ENCODE peak calls at places on chromosomes 11 and 22, in five cellular contexts. S, E, G, V and J are unnamed samples.

GRCh38 chr11:111045408-111045806 is 200.1 kb upstream of the POU2AF2 start:
- DNase-seq in S (no peak), E (no peak), G (no peak), V (no peak), J (no peak)

GRCh38 chr11:111871693-111872161 is 346 bp upstream of the ALG9 start:
- DNase-seq in S (no peak), E (no peak), G (no peak), V (no peak), J (peak; percentile 1)

GRCh38 chr11:100929377-100929776 is 200.2 kb downstream of the PGR start:
- DNase-seq in S (no peak), E (no peak), G (no peak), V (peak; percentile 68), J (no peak)

GRCh38 chr22:21451545-21452520 is 15.4 kb upstream of the TMEM191C start:
- DNase-seq in S (peak; percentile 2), E (peak; percentile 11), G (no peak), V (no peak), J (no peak)

GRCh38 chr11:36478700-36479329 is 31.3 kb downstream of the TRAF6 start:
- DNase-seq in S (peak; percentile 33), E (no peak), G (peak; percentile 60), V (peak; percentile 27), J (peak; percentile 59)

GRCh38 chr22:49353185-49353584 is 474.5 kb downstream of the BRD1 start:
- DNase-seq in S (no peak), E (no peak), G (no peak), V (no peak), J (no peak)

GRCh38 chr11:27926981-27927481 is 180.9 kb downstream of the KIF18A start:
- DNase-seq in S (no peak), E (no peak), G (no peak), V (peak; percentile 74), J (peak; percentile 73)

GRCh38 chr11:56845121-56845732 is 96.7 kb upstream of the OR9G4 start:
- DNase-seq in S (no peak), E (no peak), G (no peak), V (no peak), J (no peak)

GRCh38 chr11:29019960-29020683 is 911.9 kb downstream of the METTL15 start:
- DNase-seq in S (peak; percentile 17), E (no peak), G (no peak), V (peak; percentile 21), J (peak; percentile 52)

GRCh38 chr11:12377824-12378593 is 638 bp downstream of the PARVA start:
- DNase-seq in S (peak; percentile 73), E (peak; percentile 86), G (no peak), V (peak; percentile 81), J (peak; percentile 90)

GRCh38 chr11:82046778-82047177 is 686.9 kb downstream of the FAM181B start:
- DNase-seq in S (no peak), E (no peak), G (no peak), V (no peak), J (peak; percentile 32)

GRCh38 chr11:90542092-90542491 is 319.2 kb upstream of the CHORDC1 start:
- DNase-seq in S (no peak), E (no peak), G (no peak), V (no peak), J (no peak)
- TF ChIP-seq CTCF in S (no peak), E (no peak), G (no peak), V (no peak), J (no peak)

GRCh38 chr11:9823439-9823838 is 159.6 kb downstream of the SWAP70 start:
- DNase-seq in S (no peak), E (no peak), G (no peak), V (no peak), J (no peak)

GRCh38 chr11:9826390-9826789 is 162.5 kb downstream of the SWAP70 start:
- DNase-seq in S (no peak), E (no peak), G (no peak), V (no peak), J (no peak)

GRCh38 chr11:9825895-9826294 is 162.0 kb downstream of the SWAP70 start:
- DNase-seq in S (no peak), E (no peak), G (no peak), V (no peak), J (no peak)

GRCh38 chr11:9823887-9824385 is 160.1 kb downstream of the SWAP70 start:
- DNase-seq in S (no peak), E (no peak), G (no peak), V (peak; percentile 15), J (no peak)

GRCh38 chr11:9825315-9825714 is 161.4 kb downstream of the SWAP70 start:
- DNase-seq in S (no peak), E (no peak), G (no peak), V (peak; percentile 52), J (peak; percentile 49)
- TF ChIP-seq CTCF in S (no peak), E (no peak), G (no peak), V (peak; percentile 4), J (no peak)

DNA sequence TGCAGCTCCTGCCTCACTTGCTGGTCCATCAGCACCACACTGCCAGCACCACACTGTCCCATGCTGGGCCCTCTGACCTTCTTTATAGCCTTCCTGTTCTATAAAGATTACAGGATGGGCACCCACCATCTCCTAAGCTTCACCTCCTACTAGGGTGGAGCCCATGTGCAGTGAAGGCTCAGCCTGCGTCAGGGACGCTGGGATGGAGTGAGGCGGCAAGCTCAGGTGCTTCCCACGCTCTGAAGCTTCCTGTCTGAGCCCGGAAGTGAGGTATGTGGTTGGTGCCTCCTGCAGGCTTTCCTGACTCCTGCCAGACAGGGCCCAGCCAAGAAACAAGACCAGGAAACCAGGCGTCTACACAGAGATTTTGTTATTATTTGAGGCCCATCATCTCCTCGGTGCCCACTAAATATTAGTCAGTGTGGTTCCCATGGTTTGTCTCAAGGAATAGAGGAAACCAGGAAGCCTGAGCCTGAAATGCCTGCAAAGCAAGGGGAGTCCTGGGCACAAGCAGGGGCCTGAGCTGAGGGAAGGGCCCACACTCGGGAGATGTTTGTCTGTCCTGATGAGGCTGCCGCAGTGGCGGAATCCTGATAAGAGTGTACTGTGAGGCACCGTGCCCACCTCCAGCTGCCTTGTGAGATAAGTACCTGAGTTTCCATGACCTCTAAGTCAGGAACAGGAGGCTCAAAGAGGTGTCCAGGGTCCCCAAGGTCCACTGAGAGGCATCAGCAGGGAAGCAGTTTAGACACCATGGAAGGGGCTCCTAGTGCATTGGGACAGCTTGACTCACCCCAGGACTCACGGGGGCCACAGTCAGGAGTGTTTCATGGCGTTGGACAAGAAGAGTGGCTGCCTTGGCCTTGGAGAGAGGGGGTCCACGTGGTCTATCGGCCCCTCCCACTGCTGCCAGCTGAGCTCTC is 22.0 kb downstream of the RSPH14 start:
- DNase-seq in S (no peak), E (no peak), G (peak; percentile 76), V (no peak), J (no peak)
- TF ChIP-seq CTCF in S (no peak), E (no peak), G (no peak), V (no peak), J (no peak)

DNA sequence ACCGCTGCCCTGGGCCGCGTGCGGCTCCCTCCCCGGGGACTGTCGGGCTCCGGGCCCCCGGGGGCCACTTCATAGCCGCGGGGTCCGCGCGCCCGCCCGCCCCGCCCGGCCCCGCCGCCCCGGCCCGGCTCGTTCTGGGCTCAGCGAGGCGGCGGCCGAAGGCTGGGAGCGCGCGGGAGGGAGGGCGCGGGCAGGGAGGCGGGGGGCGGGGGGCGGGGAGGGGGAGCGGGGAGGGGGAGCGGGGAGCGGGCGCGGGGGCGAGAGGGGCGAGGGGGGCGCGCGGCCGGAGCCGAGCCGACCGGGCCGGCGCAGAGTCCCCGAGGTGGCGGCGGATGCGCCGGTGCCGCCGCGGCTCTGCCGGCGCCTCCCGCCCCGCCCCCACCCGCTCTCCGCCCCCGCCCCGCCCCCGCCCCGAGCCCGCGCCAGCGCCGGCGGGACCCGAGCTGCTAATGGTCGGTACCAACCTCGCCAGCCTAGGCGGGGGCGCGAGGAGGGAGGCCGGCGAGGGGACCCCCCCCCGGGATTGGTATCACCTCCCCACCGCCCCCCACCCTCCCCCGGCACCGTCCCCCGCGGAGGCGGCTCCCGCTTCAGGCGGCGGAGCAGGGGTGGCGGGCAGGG is at the start of gene B3GAT1:
- DNase-seq in S (peak; percentile 22), E (no peak), G (no peak), V (no peak), J (no peak)
- TF ChIP-seq CTCF in S (no peak), E (no peak), G (no peak), V (no peak), J (no peak)

GRCh38 chr11:106077609-106078517 is at the start of gene AASDHPPT:
- DNase-seq in S (peak; percentile 54), E (peak; percentile 26), G (no peak), V (peak; percentile 55), J (peak; percentile 54)

GRCh38 chr11:106072804-106073203 is 4.3 kb downstream of the KBTBD3 start:
- DNase-seq in S (no peak), E (no peak), G (no peak), V (no peak), J (no peak)

GRCh38 chr11:106082096-106082495 is 4.6 kb downstream of the AASDHPPT start:
- DNase-seq in S (no peak), E (no peak), G (no peak), V (no peak), J (no peak)

GRCh38 chr11:106076421-106076922 is 675 bp downstream of the KBTBD3 start:
- DNase-seq in S (no peak), E (peak; percentile 30), G (peak; percentile 7), V (no peak), J (no peak)

GRCh38 chr11:106076923-106077608 is at the start of gene KBTBD3:
- DNase-seq in S (peak; percentile 95), E (peak; percentile 98), G (peak; percentile 98), V (peak; percentile 99), J (peak; percentile 99)
- TF ChIP-seq CTCF in S (no peak), E (no peak), G (no peak), V (peak; percentile 20), J (no peak)

GRCh38 chr11:70483077-70483861 is 84.9 kb downstream of the CTTN start:
- DNase-seq in S (peak; percentile 54), E (no peak), G (no peak), V (peak; percentile 60), J (peak; percentile 69)
- TF ChIP-seq CTCF in S (no peak), E (peak; percentile 9), G (no peak), V (peak; percentile 32), J (peak; percentile 13)

GRCh38 chr11:121553806-121554205 is 101.0 kb upstream of the SORL1-AS1 start:
- DNase-seq in S (no peak), E (peak; percentile 86), G (no peak), V (peak; percentile 63), J (peak; percentile 83)
- TF ChIP-seq CTCF in S (no peak), E (no peak), G (no peak), V (no peak), J (no peak)

GRCh38 chr22:37932401-37932800 is 21.0 kb downstream of the C22orf23 start:
- DNase-seq in S (no peak), E (no peak), G (no peak), V (no peak), J (no peak)

GRCh38 chr22:37930952-37931440 is 22.4 kb downstream of the C22orf23 start:
- DNase-seq in S (no peak), E (no peak), G (no peak), V (no peak), J (no peak)

GRCh38 chr22:37931893-37932389 is 21.5 kb downstream of the C22orf23 start:
- DNase-seq in S (no peak), E (no peak), G (no peak), V (no peak), J (no peak)

GRCh38 chr22:37929390-37929789 is 23.3 kb downstream of the MICALL1 start:
- DNase-seq in S (no peak), E (no peak), G (no peak), V (no peak), J (no peak)

GRCh38 chr22:37930270-37930951 is 23.0 kb downstream of the C22orf23 start:
- DNase-seq in S (no peak), E (no peak), G (peak; percentile 36), V (no peak), J (peak; percentile 41)
- TF ChIP-seq CTCF in S (peak; percentile 21), E (peak; percentile 27), G (peak; percentile 52), V (peak; percentile 18), J (peak; percentile 32)